ENCODE peak calls at places on chromosome 1, in ten cellular contexts. C, A, O, R, U, Z, N, K, S and H are unnamed samples.

GRCh38 chr1:204348722-204349121 is 11.0 kb downstream of the PLEKHA6 start:
- DNase-seq in U (peak; percentile 54), A (peak; percentile 14), N (no peak), C (no peak), Z (no peak), O (no peak), R (peak; percentile 46), K (no peak), S (peak; percentile 59), H (peak; percentile 35)

GRCh38 chr1:63475761-63476160 is 47.3 kb downstream of the ITGB3BP start:
- DNase-seq in A (no peak), R (no peak), N (no peak), U (no peak), Z (no peak), C (no peak), O (no peak), S (no peak), K (no peak), H (no peak)

GRCh38 chr1:229905031-229905545 is 161.9 kb upstream of the GALNT2 start:
- DNase-seq in Z (no peak), A (no peak), C (no peak), S (no peak), K (no peak), N (no peak), O (no peak), U (no peak), R (no peak), H (no peak)

GRCh38 chr1:94258873-94259331 is 21.5 kb upstream of the ARHGAP29 start:
- DNase-seq in S (no peak), Z (no peak), O (peak; percentile 71), A (peak; percentile 52), U (no peak), K (no peak), N (peak; percentile 66), C (peak; percentile 83), R (no peak), H (peak; percentile 85)

GRCh38 chr1:77468556-77468955 is 186.7 kb downstream of the AK5 start:
- DNase-seq in K (no peak), N (no peak), S (no peak), C (no peak), R (no peak), Z (no peak), O (no peak), A (no peak), U (no peak), H (no peak)

GRCh38 chr1:235295902-235296350 is 32.1 kb downstream of the ARID4B start:
- DNase-seq in Z (no peak), S (peak; percentile 51), U (peak; percentile 80), R (peak; percentile 22), O (peak; percentile 15), K (no peak), A (peak; percentile 92), N (no peak), C (no peak), H (no peak)

GRCh38 chr1:97186381-97186780 is 464.8 kb downstream of the PTBP2 start:
- DNase-seq in A (peak; percentile 3), C (no peak), R (peak; percentile 62), U (no peak), O (peak; percentile 29), K (no peak), S (no peak), Z (no peak), N (no peak), H (peak; percentile 12)

GRCh38 chr1:110425611-110426152 is 18.2 kb upstream of the LAMTOR5 start:
- DNase-seq in K (no peak), R (no peak), C (peak; percentile 87), O (no peak), A (no peak), N (no peak), S (no peak), U (no peak), Z (no peak), H (no peak)

GRCh38 chr1:46489638-46490602 is at the start of gene DMBX1:
- DNase-seq in K (no peak), S (peak; percentile 80), Z (no peak), O (peak; percentile 38), C (no peak), N (no peak), R (peak; percentile 93), A (no peak), U (peak; percentile 54), H (no peak)

GRCh38 chr1:16631248-16632043 is 18.1 kb upstream of the NBPF1 start:
- DNase-seq in C (peak; percentile 86), R (no peak), K (no peak), A (no peak), O (no peak), Z (no peak), S (no peak), U (peak; percentile 34), N (peak; percentile 51), H (no peak)

GRCh38 chr1:47757226-47757975 is 239.8 kb downstream of the TRABD2B start:
- DNase-seq in C (peak; percentile 63), U (no peak), S (no peak), A (no peak), O (no peak), Z (no peak), N (peak; percentile 10), K (no peak), R (no peak), H (no peak)

GRCh38 chr1:161187311-161187710 is 10.0 kb upstream of the B4GALT3 start:
- DNase-seq in R (no peak), N (no peak), K (no peak), A (no peak), Z (no peak), S (no peak), O (no peak), C (no peak), U (no peak), H (no peak)

GRCh38 chr1:190754769-190755168 is 277.1 kb upstream of the BRINP3 start:
- DNase-seq in R (no peak), A (peak; percentile 3), N (no peak), U (no peak), K (no peak), S (peak; percentile 34), C (no peak), O (peak; percentile 24), Z (no peak), H (peak; percentile 61)

GRCh38 chr1:47399138-47399840 is 16.8 kb upstream of the FOXE3 start:
- DNase-seq in Z (no peak), U (no peak), O (no peak), N (no peak), A (no peak), S (no peak), R (no peak), K (no peak), C (no peak), H (no peak)

GRCh38 chr1:78045850-78046778 is at the start of gene GIPC2:
- DNase-seq in U (peak; percentile 43), C (no peak), Z (no peak), K (no peak), O (no peak), R (peak; percentile 73), N (no peak), A (peak; percentile 31), S (no peak), H (peak; percentile 59)

GRCh38 chr1:12595839-12596821 is 21.9 kb downstream of the DHRS3 start:
- DNase-seq in R (peak; percentile 94), K (no peak), C (peak; percentile 93), O (no peak), S (no peak), N (peak; percentile 91), Z (no peak), A (no peak), U (peak; percentile 94), H (peak; percentile 96)

DNA sequence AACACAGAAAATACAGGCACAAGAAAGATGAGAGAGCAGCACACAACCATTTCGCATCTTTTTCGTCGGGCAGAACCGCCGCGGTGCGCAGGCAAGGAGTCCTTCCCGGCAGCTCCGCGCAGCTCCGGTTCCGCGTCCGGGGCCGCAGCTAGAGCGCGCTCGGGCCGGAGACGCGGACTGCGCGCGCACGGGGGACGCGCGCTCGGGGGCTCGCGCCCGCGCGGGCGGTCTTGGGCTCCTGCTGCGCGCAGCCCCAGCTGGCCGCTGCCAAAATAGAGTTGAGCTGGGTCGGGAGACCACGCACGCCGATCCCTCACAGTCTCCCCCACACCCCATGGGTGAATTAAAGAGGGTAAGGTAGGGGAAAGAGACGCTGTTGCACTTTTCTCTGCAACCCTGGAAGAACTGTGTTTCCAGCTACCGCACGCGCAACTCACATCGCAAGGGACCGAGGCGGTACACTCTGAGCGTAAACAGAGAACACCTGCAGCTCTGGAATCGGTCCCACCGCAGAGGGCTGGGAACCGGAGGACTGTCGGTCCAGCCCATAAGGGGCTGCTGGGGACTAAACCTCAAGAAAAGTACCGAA is 1.6 kb downstream of the NR5A2 start:
- DNase-seq in Z (no peak), S (no peak), R (peak; percentile 79), A (no peak), N (no peak), U (peak; percentile 49), K (no peak), C (no peak), O (peak; percentile 4), H (peak; percentile 69)
- H3K27me3 ChIP-seq in Z (peaks cover 44% of the 10 kb centered on the region), S (peaks cover 31% of the 10 kb centered on the region), R (peaks cover 48% of the 10 kb centered on the region), A (peaks cover 2% of the 10 kb centered on the region), N (peaks cover 57% of the 10 kb centered on the region), U (peaks cover 13% of the 10 kb centered on the region), K (no peaks in the 10 kb centered on the region), C (peaks cover 81% of the 10 kb centered on the region), O (no peaks in the 10 kb centered on the region), H (peaks cover 19% of the 10 kb centered on the region)

DNA sequence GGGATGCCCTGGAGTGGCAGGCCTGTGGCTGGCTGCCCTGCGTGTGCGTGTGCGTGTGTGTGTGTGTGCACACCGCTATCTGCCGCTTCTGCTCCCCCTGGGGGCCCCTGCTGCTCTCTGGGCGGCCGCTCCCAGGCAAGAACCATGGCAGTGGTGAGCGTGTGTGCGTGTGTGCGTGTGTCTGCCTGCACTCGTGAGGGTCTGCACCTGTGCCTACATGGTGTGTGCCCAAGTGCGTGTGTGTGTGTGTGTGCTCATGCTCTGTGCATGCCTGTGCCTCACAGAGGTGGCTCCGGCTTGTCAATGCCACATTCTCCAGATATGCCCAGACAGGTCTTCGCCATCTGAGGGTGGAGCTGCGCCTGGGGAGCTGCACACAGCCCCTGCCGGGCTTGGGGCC is 18.7 kb upstream of the PEX10 start:
- DNase-seq in R (no peak), K (no peak), U (no peak), C (no peak), Z (no peak), O (no peak), S (no peak), A (no peak), N (no peak), H (no peak)
- TF ChIP-seq POLR2AphosphoS5 in R (no peak), K (no peak), U (no peak), C (no peak), Z (no peak), O (no peak), S (no peak), A (no peak), N (no peak), H (no peak)

GRCh38 chr1:201552941-201553341 is 14.0 kb downstream of the NAV1 start:
- DNase-seq in N (no peak), Z (no peak), U (no peak), S (no peak), K (no peak), R (no peak), A (no peak), O (no peak), C (peak; percentile 41), H (no peak)
- H3K27me3 ChIP-seq in N (no peaks in the 10 kb centered on the region), Z (no peaks in the 10 kb centered on the region), U (no peaks in the 10 kb centered on the region), S (peaks cover 3% of the 10 kb centered on the region), K (no peaks in the 10 kb centered on the region), R (no peaks in the 10 kb centered on the region), A (peaks cover 2% of the 10 kb centered on the region), O (no peaks in the 10 kb centered on the region), C (no peaks in the 10 kb centered on the region), H (no peaks in the 10 kb centered on the region)

DNA sequence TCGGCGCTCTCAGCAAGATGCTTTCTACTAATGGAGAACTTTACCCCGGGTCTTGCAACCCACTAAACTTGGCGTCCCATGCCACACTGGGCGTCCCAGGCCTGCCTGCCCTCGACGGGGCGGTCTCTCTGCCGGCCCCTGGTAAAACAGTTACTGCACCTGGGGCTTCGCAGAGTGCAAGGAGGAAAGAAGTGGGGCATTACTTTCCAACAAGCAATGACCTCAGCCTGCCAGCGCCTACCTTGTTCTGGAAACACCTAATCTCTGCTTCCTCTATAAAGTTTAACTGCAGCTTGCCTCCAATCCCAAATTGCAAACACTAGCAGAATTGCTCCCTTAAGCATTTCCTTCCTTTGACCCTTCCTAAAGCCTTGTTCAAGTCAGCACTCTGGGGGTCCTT is 27.7 kb upstream of the NFIA start:
- DNase-seq in S (no peak), C (no peak), A (no peak), N (no peak), K (no peak), U (no peak), O (no peak), Z (no peak), R (peak; percentile 33), H (no peak)
- TF ChIP-seq POLR2AphosphoS5 in S (no peak), C (no peak), A (no peak), N (no peak), K (no peak), U (no peak), O (no peak), Z (no peak), R (no peak), H (no peak)